ENCODE peak calls at places on chromosome X, in six cellular contexts. D is SIG-M5, U is EL, G is ureter, F is OCI-LY7, S is lung microvascular endothelial cell. X is an unnamed sample.

GRCh38 chrX:57951666-57952319 is 41.5 kb upstream of the ZXDA start:
- DNase-seq in D (no peak), U (no peak), G (no peak), F (peak), S (peak), X (no peak)

GRCh38 chrX:13091111-13091765 is 46.8 kb upstream of the FAM9C start:
- DNase-seq in D (peak), U (no peak), G (no peak), F (no peak), S (no peak), X (no peak)

GRCh38 chrX:53357799-53358530 is 64.5 kb downstream of the SMC1A start:
- DNase-seq in D (no peak), U (no peak), G (no peak), F (no peak), S (peak), X (no peak)

GRCh38 chrX:109952050-109952449 is 50.9 kb upstream of the TMEM164 start:
- DNase-seq in D (no peak), U (no peak), G (no peak), F (no peak), S (no peak), X (no peak)

GRCh38 chrX:153447581-153447960 is 1.7 kb upstream of the TREX2 start:
- DNase-seq in D (no peak), U (no peak), G (no peak), F (no peak), S (no peak), X (no peak)

GRCh38 chrX:153450114-153450948 is 4.5 kb upstream of the TREX2 start:
- DNase-seq in D (no peak), U (no peak), G (no peak), F (no peak), S (no peak), X (no peak)

GRCh38 chrX:38561126-38561868 is at the start of gene TSPAN7:
- DNase-seq in D (no peak), U (peak), G (peak), F (no peak), S (peak), X (no peak)

GRCh38 chrX:107683931-107684330 is 55.6 kb downstream of the PRPS1 start:
- DNase-seq in D (no peak), U (no peak), G (no peak), F (no peak), S (no peak), X (no peak)

GRCh38 chrX:95290455-95290854 is 1394.2 kb upstream of the DIAPH2 start:
- DNase-seq in D (no peak), U (no peak), G (no peak), F (no peak), S (no peak), X (no peak)

GRCh38 chrX:31392541-31392940 is 320.7 kb upstream of the FTHL17 start:
- DNase-seq in D (no peak), U (peak), G (no peak), F (no peak), S (no peak), X (no peak)

GRCh38 chrX:55201930-55202579 is 18.1 kb upstream of the PAGE5 start:
- DNase-seq in D (no peak), U (no peak), G (peak), F (no peak), S (no peak), X (no peak)

GRCh38 chrX:19823031-19823430 is 64.4 kb downstream of the SH3KBP1 start:
- DNase-seq in D (no peak), U (no peak), G (no peak), F (no peak), S (no peak), X (no peak)

GRCh38 chrX:154542723-154543424 is 3.8 kb downstream of the G6PD start:
- DNase-seq in D (peak), U (no peak), G (no peak), F (no peak), S (peak), X (no peak)

GRCh38 chrX:22665818-22666217 is 333.9 kb upstream of the DDX53 start:
- DNase-seq in D (no peak), U (no peak), G (no peak), F (no peak), S (no peak), X (no peak)

GRCh38 chrX:11190745-11191510 is 79.8 kb downstream of the HCCS start:
- DNase-seq in D (no peak), U (no peak), G (no peak), F (no peak), S (no peak), X (no peak)

GRCh38 chrX:25432396-25432795 is 416.6 kb upstream of the ARX start:
- DNase-seq in D (no peak), U (no peak), G (no peak), F (no peak), S (no peak), X (no peak)

GRCh38 chrX:150813922-150814321 is 84.5 kb downstream of the CD99L2 start:
- DNase-seq in D (no peak), U (peak), G (no peak), F (no peak), S (no peak), X (no peak)

GRCh38 chrX:107566603-107567262 is 61.6 kb upstream of the PRPS1 start:
- DNase-seq in D (no peak), U (no peak), G (no peak), F (no peak), S (no peak), X (no peak)

GRCh38 chrX:139909716-139910115 is 23.1 kb downstream of the ATP11C start:
- DNase-seq in D (peak), U (no peak), G (no peak), F (no peak), S (no peak), X (no peak)

GRCh38 chrX:123648028-123648810 is 84.6 kb downstream of the THOC2 start:
- DNase-seq in D (no peak), U (peak), G (peak), F (no peak), S (no peak), X (peak)